ENCODE peak calls at places on chromosome 9, in eight cellular contexts. P is ovary, Q is epithelial cell of esophagus, D is IMR-90, S is retinal pigment epithelial cell, L is astrocyte of the spinal cord, A is dorsolateral prefrontal cortex, E is Peyer's patch. X is an unnamed sample.

GRCh38 chr9:127154390-127155191 is 32.2 kb upstream of the ANGPTL2 start:
- DNase-seq in E (peak), Q (no peak), D (peak), A (no peak), S (no peak), P (peak), L (peak), X (no peak)

GRCh38 chr9:97786341-97786740 is 66.7 kb upstream of the FOXE1 start:
- DNase-seq in D (peak), A (no peak), E (no peak), L (peak), P (no peak), Q (peak), S (no peak), X (no peak)

GRCh38 chr9:124934290-124934689 is 6.6 kb downstream of the GOLGA1 start:
- DNase-seq in E (no peak), S (no peak), L (peak), D (peak), Q (no peak), A (no peak), P (no peak), X (no peak)

GRCh38 chr9:89635007-89635742 is 30.4 kb downstream of the GADD45G start:
- DNase-seq in Q (peak), P (peak), E (no peak), D (peak), A (no peak), S (peak), L (peak), X (peak)

GRCh38 chr9:28620011-28620410 is 1046.7 kb upstream of the C9orf72 start:
- DNase-seq in D (no peak), S (no peak), Q (peak), A (no peak), P (no peak), E (no peak), L (no peak), X (no peak)

GRCh38 chr9:72675586-72675985 is 154.2 kb downstream of the TMC1 start:
- DNase-seq in Q (peak), L (peak), E (no peak), D (no peak), A (no peak), P (no peak), S (peak), X (no peak)

GRCh38 chr9:95366731-95367325 is 49.3 kb upstream of the FANCC start:
- DNase-seq in A (no peak), L (no peak), S (no peak), D (no peak), E (no peak), Q (no peak), P (no peak), X (no peak)

GRCh38 chr9:13330396-13331004 is 51.0 kb upstream of the MPDZ start:
- DNase-seq in S (no peak), P (peak), Q (no peak), E (no peak), A (no peak), D (no peak), L (no peak), X (no peak)

GRCh38 chr9:10436771-10437170 is 176.0 kb downstream of the PTPRD start:
- DNase-seq in L (no peak), P (no peak), D (no peak), E (no peak), Q (peak), S (no peak), A (no peak), X (no peak)

GRCh38 chr9:121498487-121499176 is 1.0 kb downstream of the GGTA1 start:
- DNase-seq in Q (peak), S (no peak), D (peak), A (no peak), L (peak), E (no peak), P (peak), X (peak)

GRCh38 chr9:35611230-35611797 is 6.3 kb downstream of the TESK1 start:
- DNase-seq in A (no peak), S (no peak), D (peak), L (peak), Q (peak), E (peak), P (peak), X (peak)

GRCh38 chr9:128245293-128246151 is 30.3 kb downstream of the GOLGA2 start:
- DNase-seq in D (peak), A (no peak), L (peak), S (no peak), Q (peak), P (no peak), E (no peak), X (peak)

GRCh38 chr9:74821636-74822035 is 66.1 kb downstream of the TRPM6 start:
- DNase-seq in S (no peak), E (no peak), D (no peak), A (peak), P (no peak), Q (no peak), L (no peak), X (no peak)

GRCh38 chr9:127131871-127132270 is 9.4 kb upstream of the ANGPTL2 start:
- DNase-seq in E (peak), A (no peak), S (no peak), D (peak), Q (peak), L (peak), P (no peak), X (peak)

GRCh38 chr9:3189113-3189861 is 336.5 kb downstream of the RFX3 start:
- DNase-seq in Q (no peak), L (no peak), A (no peak), D (no peak), E (no peak), P (no peak), S (no peak), X (no peak)

GRCh38 chr9:99050292-99050911 is 54.5 kb upstream of the TGFBR1 start:
- DNase-seq in A (no peak), D (peak), P (no peak), L (peak), S (no peak), Q (peak), E (no peak), X (peak)

GRCh38 chr9:107348836-107349235 is 65.8 kb downstream of the RAD23B start:
- DNase-seq in L (no peak), Q (no peak), S (no peak), D (no peak), E (no peak), A (no peak), P (no peak), X (no peak)

GRCh38 chr9:111992523-111992922 is 95.9 kb downstream of the UGCG start:
- DNase-seq in E (no peak), A (no peak), Q (peak), S (no peak), L (peak), D (peak), P (no peak), X (peak)

GRCh38 chr9:77435272-77435671 is 212.8 kb downstream of the GNA14 start:
- DNase-seq in S (no peak), A (no peak), D (no peak), E (no peak), Q (no peak), L (no peak), P (no peak), X (no peak)

GRCh38 chr9:77435688-77436087 is 212.4 kb downstream of the GNA14 start:
- DNase-seq in D (peak), L (peak), Q (peak), S (no peak), P (no peak), A (no peak), E (no peak), X (no peak)

GRCh38 chr9:77432053-77432452 is 216.1 kb downstream of the GNA14 start:
- DNase-seq in D (no peak), Q (no peak), S (no peak), A (no peak), P (no peak), E (no peak), L (no peak), X (no peak)

GRCh38 chr9:77429928-77430327 is 218.2 kb downstream of the GNA14 start:
- DNase-seq in E (no peak), Q (no peak), D (no peak), A (no peak), S (no peak), P (no peak), L (peak), X (no peak)

DNA sequence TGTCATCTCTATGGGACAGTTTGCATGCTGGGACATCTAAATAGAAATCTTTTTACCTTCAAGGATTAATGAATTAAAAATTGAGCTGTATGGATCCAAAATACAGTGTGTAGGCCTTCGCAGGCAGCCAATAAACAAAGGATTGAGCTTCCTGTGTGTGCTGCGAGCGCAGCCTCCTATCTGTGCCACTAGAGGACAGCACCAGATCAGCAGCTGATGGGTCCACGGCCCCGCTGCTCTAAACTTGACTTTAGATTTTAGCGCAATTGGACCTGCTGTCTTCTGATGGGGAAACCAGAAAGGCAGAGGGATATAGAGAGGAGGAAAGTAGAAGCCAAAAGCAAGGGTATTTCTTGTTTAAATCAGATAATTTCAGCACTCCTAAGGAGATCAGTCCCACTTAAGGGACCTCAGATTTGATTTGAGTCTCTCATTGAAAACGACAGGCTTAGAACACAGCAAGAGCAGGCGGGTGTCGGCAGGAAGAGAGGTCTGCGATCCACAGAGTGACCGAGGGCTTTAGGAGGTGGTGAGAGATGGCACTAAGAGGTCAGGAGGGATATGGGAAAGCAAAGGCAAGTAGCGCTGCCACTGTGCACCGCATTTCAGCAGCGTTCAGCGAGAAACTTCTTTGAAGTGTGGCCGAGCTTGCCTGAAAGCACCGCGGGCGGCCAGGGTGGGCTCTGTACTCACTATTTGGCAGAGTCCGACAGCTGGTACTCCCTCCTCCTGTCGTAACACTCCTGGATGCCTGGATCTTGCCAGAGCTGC is 214.3 kb downstream of the GNA14 start:
- DNase-seq in Q (peak), D (peak), A (peak), P (peak), S (no peak), E (peak), L (peak), X (peak)
- TF ChIP-seq CTCF in Q (peak), D (peak), A (peak), P (peak), S (peak), E (no peak), L (peak), X (peak)

DNA sequence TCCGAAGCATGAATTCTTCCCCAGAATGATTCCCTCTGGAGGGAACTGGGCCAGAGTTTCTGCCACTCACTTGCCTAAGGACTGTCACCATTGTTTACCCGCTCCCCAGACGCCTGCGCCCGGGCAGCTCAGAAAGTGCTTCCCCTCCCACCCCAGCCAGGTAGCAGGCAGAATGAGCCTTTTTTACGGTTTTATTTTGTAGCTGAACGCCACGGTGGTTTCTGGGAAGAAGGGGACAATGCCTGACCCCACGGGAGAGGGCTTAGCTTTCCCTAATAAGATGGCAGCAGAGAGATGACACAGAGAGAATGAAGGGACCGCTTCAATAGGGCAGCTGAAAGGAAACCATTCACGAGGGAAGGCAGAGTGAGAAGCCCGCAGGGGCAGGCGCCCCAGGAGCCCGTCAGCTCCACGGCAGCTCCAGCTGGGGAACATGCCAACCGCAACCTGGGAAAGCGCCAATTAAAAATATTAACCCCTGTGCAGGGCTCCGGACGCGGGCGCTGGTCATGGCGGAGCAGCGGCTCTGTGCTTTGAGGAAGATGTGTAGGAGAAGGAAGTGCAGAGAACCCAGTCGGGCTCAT is 20.4 kb upstream of the NTNG2 start:
- DNase-seq in Q (no peak), D (no peak), L (peak), P (no peak), S (no peak), E (no peak), A (no peak), X (no peak)
- H3K4me3 ChIP-seq in Q (peak), D (peak), L (no peak), P (no peak), S (peak), E (no peak), A (peak), X (no peak)

DNA sequence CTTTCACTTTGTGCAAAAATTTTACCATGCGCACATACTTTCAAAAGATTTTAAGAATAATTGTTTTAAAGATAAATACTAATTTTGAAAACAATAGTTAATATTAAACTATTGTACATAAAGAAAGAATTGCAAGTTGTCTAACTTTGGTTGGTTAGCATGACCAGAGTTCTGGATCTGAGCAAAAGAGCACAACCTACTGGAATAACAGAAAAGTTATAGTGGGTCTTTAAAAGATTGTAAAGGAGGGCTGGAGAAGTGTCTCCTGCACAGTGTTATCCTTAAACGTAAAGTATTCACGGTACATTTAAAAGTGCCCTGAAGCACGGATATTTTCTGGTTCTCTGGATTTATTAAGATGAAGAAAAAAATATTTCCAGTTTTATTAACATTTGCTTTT is 70.6 kb downstream of the GLIS3 start:
- DNase-seq in L (no peak), E (no peak), Q (no peak), D (no peak), S (no peak), A (no peak), P (no peak), X (no peak)
- TF ChIP-seq CTCF in L (peak), E (no peak), Q (no peak), D (peak), S (no peak), A (no peak), P (no peak), X (peak)

GRCh38 chr9:130039504-130040147 is 3.4 kb downstream of the FNBP1 start:
- DNase-seq in Q (no peak), E (no peak), A (no peak), L (no peak), S (no peak), P (no peak), D (no peak), X (no peak)

GRCh38 chr9:130041648-130042405 is 1.2 kb downstream of the FNBP1 start:
- DNase-seq in Q (peak), A (no peak), E (no peak), D (peak), P (peak), S (no peak), L (no peak), X (peak)

GRCh38 chr9:130042931-130043653 is at the start of gene FNBP1:
- DNase-seq in E (peak), Q (peak), D (peak), P (peak), A (peak), S (no peak), L (peak), X (peak)

GRCh38 chr9:130042406-130042930 is 521 bp downstream of the FNBP1 start:
- DNase-seq in S (no peak), D (no peak), E (no peak), A (no peak), Q (peak), L (no peak), P (peak), X (peak)

DNA sequence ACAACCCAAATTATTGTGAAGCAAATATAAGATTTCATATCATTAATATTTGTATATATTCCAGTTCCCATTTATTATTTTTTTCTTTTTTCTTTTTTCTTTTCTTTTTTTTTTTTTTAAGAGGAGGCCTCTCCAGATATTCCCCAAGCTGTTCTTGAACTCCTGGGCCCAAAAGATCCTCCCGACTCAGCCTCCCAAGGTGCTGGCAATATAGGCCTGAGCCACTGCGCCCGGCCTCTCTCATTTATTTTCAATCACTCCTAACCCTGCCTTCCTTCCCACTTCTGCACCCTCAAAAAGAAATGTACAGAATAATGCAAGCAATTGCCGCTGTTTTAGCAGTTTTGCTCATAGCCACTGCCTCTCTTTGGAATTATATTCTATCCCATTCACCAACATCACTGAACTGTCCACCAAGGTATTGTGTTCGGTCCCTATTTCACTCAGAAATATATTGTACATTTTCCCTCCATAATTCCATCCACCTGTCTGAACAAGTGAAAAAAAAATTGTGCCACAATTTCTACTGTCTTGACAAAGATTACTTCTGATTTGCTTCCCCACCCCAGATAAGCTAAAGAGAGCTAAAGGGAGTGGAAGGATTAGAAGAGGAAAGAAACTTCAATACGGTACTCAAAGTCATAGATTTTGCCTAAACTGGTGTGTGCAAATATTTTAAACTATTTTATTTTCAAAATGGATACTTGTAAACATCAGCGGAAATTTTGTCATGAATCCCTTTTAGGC is 1.9 kb downstream of the FNBP1 start:
- DNase-seq in A (no peak), E (no peak), Q (no peak), D (no peak), L (no peak), P (no peak), S (no peak), X (no peak)
- H3K4me3 ChIP-seq in A (peak), E (peak), Q (peak), D (no peak), L (peak), P (peak), S (peak), X (peak)

DNA sequence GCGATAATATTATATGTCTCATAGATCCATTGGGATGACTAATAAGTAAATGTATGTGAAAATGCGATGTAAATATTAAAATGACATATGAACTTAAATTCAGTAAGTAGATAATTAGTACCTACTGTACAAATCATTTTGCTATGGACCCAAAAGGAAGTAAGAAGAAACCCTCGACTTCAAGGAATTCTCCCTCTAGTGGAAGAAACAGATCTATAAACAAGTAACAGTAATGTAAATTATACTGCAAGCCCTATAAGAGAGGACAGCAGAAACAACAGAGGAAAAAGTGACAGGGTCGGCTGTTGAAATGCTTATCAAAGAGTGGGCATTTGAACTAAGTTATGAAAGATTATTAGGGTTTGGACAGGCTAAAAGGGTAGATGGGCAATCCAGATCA is 320.3 kb downstream of the DMAC1 start:
- DNase-seq in Q (peak), S (no peak), P (no peak), L (no peak), D (peak), E (no peak), A (no peak), X (peak)
- TF ChIP-seq CTCF in Q (no peak), S (no peak), P (no peak), L (no peak), D (no peak), E (no peak), A (no peak), X (peak)

GRCh38 chr9:138042640-138043039 is 165.1 kb downstream of the CACNA1B start:
- DNase-seq in Q (no peak), P (no peak), D (no peak), L (no peak), A (no peak), S (no peak), E (peak), X (no peak)

GRCh38 chr9:138044485-138045383 is 167.2 kb downstream of the CACNA1B start:
- DNase-seq in E (peak), L (no peak), A (peak), S (no peak), Q (no peak), P (no peak), D (no peak), X (no peak)

GRCh38 chr9:138043061-138043410 is 165.5 kb downstream of the CACNA1B start:
- DNase-seq in P (no peak), A (no peak), E (peak), D (no peak), L (no peak), Q (no peak), S (no peak), X (no peak)

GRCh38 chr9:138042146-138042545 is 164.6 kb downstream of the CACNA1B start:
- DNase-seq in E (peak), A (no peak), Q (no peak), P (no peak), D (no peak), L (no peak), S (no peak), X (no peak)

GRCh38 chr9:138043411-138044345 is 166.1 kb downstream of the CACNA1B start:
- DNase-seq in A (peak), P (no peak), L (no peak), Q (no peak), E (peak), D (no peak), S (no peak), X (no peak)
- H3K4me3 ChIP-seq in A (no peak), P (no peak), L (no peak), Q (no peak), E (no peak), D (no peak), S (no peak), X (no peak)